ENCODE peak calls at places on chromosome 2, in seven cellular contexts. T is heart left ventricle, F is K562, W is AG04450, K is heart right ventricle, L is ovary, O is aorta. R is an unnamed sample.
A peak's percentile ranks its signal among the peaks of the same experiment; 100 is the strongest.

GRCh38 chr2:58845011-58845410 is 603.9 kb upstream of the FANCL start:
- DNase-seq in F (no peak), O (no peak), W (no peak), K (no peak), L (no peak), T (no peak), R (no peak)

GRCh38 chr2:188897096-188897495 is 77.1 kb upstream of the COL3A1 start:
- DNase-seq in L (no peak), K (peak; percentile 9), W (peak; percentile 8), F (no peak), O (no peak), T (peak; percentile 11), R (no peak)

GRCh38 chr2:113876503-113877387 is 13.1 kb upstream of the ACTR3 start:
- DNase-seq in L (no peak), F (peak; percentile 37), T (no peak), K (no peak), W (no peak), O (no peak), R (peak; percentile 51)

GRCh38 chr2:37802899-37803379 is 122.1 kb upstream of the RMDN2 start:
- DNase-seq in K (no peak), W (peak; percentile 94), T (no peak), L (no peak), O (no peak), F (no peak), R (no peak)

GRCh38 chr2:6771539-6772365 is 94.0 kb downstream of the CMPK2 start:
- DNase-seq in F (no peak), L (no peak), W (no peak), O (no peak), T (no peak), K (no peak), R (no peak)

GRCh38 chr2:48927355-48927754 is 171.8 kb upstream of the LHCGR start:
- DNase-seq in W (no peak), T (no peak), K (no peak), O (no peak), F (no peak), L (no peak), R (no peak)

GRCh38 chr2:223459328-223459939 is 142.7 kb downstream of the SCG2 start:
- DNase-seq in L (no peak), O (no peak), T (no peak), F (no peak), K (no peak), W (no peak), R (no peak)

GRCh38 chr2:26018184-26018716 is 15.6 kb upstream of the RAB10 start:
- DNase-seq in W (peak; percentile 59), K (peak; percentile 67), O (peak; percentile 90), L (peak; percentile 77), T (peak; percentile 74), F (peak; percentile 85), R (peak; percentile 79)

GRCh38 chr2:196322963-196323810 is 151.8 kb upstream of the STK17B start:
- DNase-seq in W (no peak), K (no peak), T (no peak), O (no peak), L (no peak), F (no peak), R (no peak)

GRCh38 chr2:202633470-202633869 is 1.3 kb upstream of the FAM117B start:
- DNase-seq in L (peak; percentile 50), O (no peak), F (no peak), K (no peak), T (no peak), W (no peak), R (peak; percentile 59)

GRCh38 chr2:230888824-230889400 is 24.2 kb downstream of the ITM2C start:
- DNase-seq in O (peak; percentile 17), W (no peak), F (no peak), T (no peak), L (no peak), K (no peak), R (no peak)

GRCh38 chr2:150410809-150411208 is 76.7 kb downstream of the RND3 start:
- DNase-seq in L (no peak), K (no peak), F (no peak), T (no peak), W (peak; percentile 15), O (no peak), R (no peak)

GRCh38 chr2:71505086-71505769 is 51.9 kb downstream of the DYSF start:
- DNase-seq in T (peak; percentile 51), L (peak; percentile 39), W (no peak), K (peak; percentile 51), O (no peak), F (peak; percentile 29), R (peak; percentile 79)

GRCh38 chr2:223602972-223603371 is 811 bp upstream of the SCG2 start:
- DNase-seq in L (no peak), F (no peak), W (no peak), K (no peak), T (no peak), O (no peak), R (no peak)

GRCh38 chr2:127619901-127620705 is 25.9 kb upstream of the GPR17 start:
- DNase-seq in O (peak; percentile 38), K (peak; percentile 1), T (no peak), L (no peak), F (no peak), W (no peak), R (no peak)

GRCh38 chr2:217142649-217143266 is 282.9 kb upstream of the TNP1 start:
- DNase-seq in F (peak; percentile 14), W (no peak), O (no peak), K (no peak), T (no peak), L (no peak), R (no peak)

GRCh38 chr2:196096982-196097745 is 28.5 kb upstream of the DNAH7 start:
- DNase-seq in O (no peak), L (no peak), T (no peak), W (no peak), K (no peak), F (no peak), R (no peak)

GRCh38 chr2:180258579-180258978 is 251.5 kb upstream of the CWC22 start:
- DNase-seq in O (no peak), T (no peak), W (no peak), K (no peak), L (no peak), F (no peak), R (no peak)

GRCh38 chr2:180258041-180258537 is 251.0 kb upstream of the CWC22 start:
- DNase-seq in W (no peak), F (no peak), O (no peak), L (no peak), K (no peak), T (no peak), R (no peak)

GRCh38 chr2:180257247-180257646 is 250.2 kb upstream of the CWC22 start:
- DNase-seq in O (no peak), K (no peak), W (no peak), L (no peak), T (no peak), F (no peak), R (no peak)

GRCh38 chr2:180255981-180256380 is 248.9 kb upstream of the CWC22 start:
- DNase-seq in W (no peak), L (no peak), O (no peak), K (no peak), T (no peak), F (no peak), R (no peak)

DNA sequence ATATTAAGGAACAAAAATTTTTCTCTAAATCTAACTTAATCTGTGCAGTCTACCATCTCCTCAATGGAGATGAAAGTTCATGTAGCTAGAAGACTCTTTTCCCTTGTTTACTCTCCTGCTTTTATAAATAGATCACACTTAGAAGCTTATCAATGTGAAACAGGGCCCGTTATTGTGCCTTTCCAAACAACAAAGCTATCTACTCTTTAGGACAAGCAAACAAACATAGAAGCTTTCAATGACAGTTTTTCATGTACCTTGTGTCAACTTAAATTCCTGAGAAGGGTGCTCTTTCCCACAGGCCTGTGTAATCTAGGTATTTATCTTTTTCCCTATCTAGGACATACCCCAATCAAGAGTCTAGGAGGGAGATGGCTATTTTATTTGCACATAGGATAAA is 247.8 kb upstream of the CWC22 start:
- DNase-seq in K (no peak), L (no peak), O (no peak), T (no peak), F (no peak), W (no peak), R (no peak)
- H3K27ac ChIP-seq in K (no peak overlapping the region), L (no peak overlapping the region), O (no peak overlapping the region), T (no peak overlapping the region), F (no peak overlapping the region), W (no peak overlapping the region), R (no peak overlapping the region)

GRCh38 chr2:176092270-176093144 is at the start of gene HOXD13:
- DNase-seq in O (peak; percentile 49), F (no peak), K (no peak), L (no peak), T (no peak), W (no peak), R (no peak)

GRCh38 chr2:176094307-176094706 is 1.8 kb downstream of the HOXD13 start:
- DNase-seq in K (no peak), T (no peak), W (no peak), O (no peak), L (no peak), F (no peak), R (no peak)

GRCh38 chr2:176091329-176092258 is 927 bp upstream of the HOXD13 start:
- DNase-seq in W (no peak), O (peak; percentile 19), T (no peak), L (no peak), K (no peak), F (no peak), R (no peak)

GRCh38 chr2:176093889-176094232 is 1.3 kb downstream of the HOXD13 start:
- DNase-seq in K (no peak), O (no peak), T (no peak), F (no peak), L (no peak), W (no peak), R (no peak)

GRCh38 chr2:176093145-176093888 is 796 bp downstream of the HOXD13 start:
- DNase-seq in O (peak; percentile 44), W (no peak), F (no peak), T (no peak), K (no peak), L (no peak), R (no peak)
- H3K27me3 ChIP-seq in O (no peaks in the 10 kb centered on the region), W (peaks cover 79% of the 10 kb centered on the region), F (peaks cover 75% of the 10 kb centered on the region), T (peaks cover 100% of the 10 kb centered on the region), K (peaks cover 100% of the 10 kb centered on the region), L (peaks cover 18% of the 10 kb centered on the region), R (peaks cover 7% of the 10 kb centered on the region)

DNA sequence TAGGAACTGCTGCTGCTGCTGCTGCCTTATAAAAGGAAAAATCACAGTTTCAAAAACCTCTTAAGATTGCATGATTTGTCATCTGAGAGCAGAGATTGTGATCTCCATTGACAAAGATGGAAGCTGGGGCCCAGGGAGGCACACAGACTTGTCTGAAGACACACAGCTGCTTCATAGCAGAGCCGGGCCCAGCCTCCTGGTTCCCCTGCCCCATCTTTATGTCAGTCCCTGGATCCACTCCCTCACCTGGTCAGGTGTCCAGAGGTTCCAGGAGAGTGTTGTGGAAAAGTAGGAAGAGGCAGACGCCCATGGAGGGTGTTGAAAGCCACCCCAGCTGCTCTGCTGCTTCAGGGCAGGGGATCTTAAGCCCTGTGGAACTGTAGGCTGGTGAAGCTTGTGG is 20.0 kb downstream of the STEAP3 start:
- DNase-seq in L (no peak), W (no peak), K (no peak), F (no peak), O (no peak), T (no peak), R (no peak)
- H3K27ac ChIP-seq in L (no peak overlapping the region), W (no peak overlapping the region), K (no peak overlapping the region), F (no peak overlapping the region), O (no peak overlapping the region), T (no peak overlapping the region), R (no peak overlapping the region)

DNA sequence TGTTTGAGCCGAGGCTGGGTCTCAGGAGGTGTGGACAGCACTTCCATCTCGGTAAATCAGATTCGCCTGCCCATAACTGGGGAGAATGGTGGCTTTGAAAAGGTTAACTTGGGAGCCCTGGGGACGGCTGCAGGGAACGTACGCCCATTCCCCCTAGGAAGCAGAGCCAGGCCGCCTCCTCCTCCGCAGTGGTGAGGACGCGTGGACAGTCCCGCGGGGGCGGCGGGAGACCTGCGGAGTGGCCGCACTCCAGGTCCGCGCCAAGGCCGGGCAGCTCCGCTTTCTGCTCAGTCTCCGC is 845 bp upstream of the MYCN start:
- DNase-seq in W (no peak), L (peak; percentile 82), F (peak; percentile 67), K (no peak), T (peak; percentile 76), O (peak; percentile 67), R (peak; percentile 89)
- H3K27me3 ChIP-seq in W (peaks cover 40% of the 10 kb centered on the region), L (no peaks in the 10 kb centered on the region), F (peaks cover 38% of the 10 kb centered on the region), K (peaks cover 38% of the 10 kb centered on the region), T (peaks cover 29% of the 10 kb centered on the region), O (no peaks in the 10 kb centered on the region), R (no peaks in the 10 kb centered on the region)

R was measured in right cardiac atrium.